ENCODE peak calls at places on chromosomes 13 and 19, in four cellular contexts. N, K, P and F are unnamed samples.

GRCh38 chr13:99367663-99368448 is 60.7 kb upstream of the GPR183 start:
- DNase-seq in N (no peak), K (no peak), P (no peak), F (no peak)

GRCh38 chr13:113935081-113935511 is 38.8 kb downstream of the C13orf46 start:
- DNase-seq in N (no peak), K (no peak), P (no peak), F (peak)

GRCh38 chr19:51001495-51001894 is at the start of gene KLK8:
- DNase-seq in N (no peak), K (no peak), P (no peak), F (no peak)

GRCh38 chr19:13146763-13147563 is 3.2 kb downstream of the STX10 start:
- DNase-seq in N (no peak), K (no peak), P (no peak), F (no peak)

GRCh38 chr19:37551123-37551993 is 43.2 kb downstream of the ZNF571 start:
- DNase-seq in N (peak), K (no peak), P (no peak), F (peak)

GRCh38 chr19:16367269-16367683 is 42.6 kb downstream of the KLF2 start:
- DNase-seq in N (no peak), K (peak), P (no peak), F (no peak)

GRCh38 chr13:40922437-40923040 is 96.6 kb downstream of the ELF1 start:
- DNase-seq in N (no peak), K (no peak), P (peak), F (peak)

GRCh38 chr19:18846862-18847515 is 15.2 kb downstream of the UPF1 start:
- DNase-seq in N (peak), K (no peak), P (peak), F (peak)

GRCh38 chr13:93708323-93709075 is 481.9 kb downstream of the GPC6 start:
- DNase-seq in N (no peak), K (no peak), P (no peak), F (no peak)

GRCh38 chr19:3275583-3276340 is 51.3 kb downstream of the CELF5 start:
- DNase-seq in N (peak), K (peak), P (peak), F (peak)

GRCh38 chr13:23767806-23768205 is 121.4 kb downstream of the MIPEP start:
- DNase-seq in N (no peak), K (no peak), P (no peak), F (no peak)

GRCh38 chr13:30030141-30030750 is 179.8 kb upstream of the UBL3 start:
- DNase-seq in N (no peak), K (no peak), P (no peak), F (no peak)

DNA sequence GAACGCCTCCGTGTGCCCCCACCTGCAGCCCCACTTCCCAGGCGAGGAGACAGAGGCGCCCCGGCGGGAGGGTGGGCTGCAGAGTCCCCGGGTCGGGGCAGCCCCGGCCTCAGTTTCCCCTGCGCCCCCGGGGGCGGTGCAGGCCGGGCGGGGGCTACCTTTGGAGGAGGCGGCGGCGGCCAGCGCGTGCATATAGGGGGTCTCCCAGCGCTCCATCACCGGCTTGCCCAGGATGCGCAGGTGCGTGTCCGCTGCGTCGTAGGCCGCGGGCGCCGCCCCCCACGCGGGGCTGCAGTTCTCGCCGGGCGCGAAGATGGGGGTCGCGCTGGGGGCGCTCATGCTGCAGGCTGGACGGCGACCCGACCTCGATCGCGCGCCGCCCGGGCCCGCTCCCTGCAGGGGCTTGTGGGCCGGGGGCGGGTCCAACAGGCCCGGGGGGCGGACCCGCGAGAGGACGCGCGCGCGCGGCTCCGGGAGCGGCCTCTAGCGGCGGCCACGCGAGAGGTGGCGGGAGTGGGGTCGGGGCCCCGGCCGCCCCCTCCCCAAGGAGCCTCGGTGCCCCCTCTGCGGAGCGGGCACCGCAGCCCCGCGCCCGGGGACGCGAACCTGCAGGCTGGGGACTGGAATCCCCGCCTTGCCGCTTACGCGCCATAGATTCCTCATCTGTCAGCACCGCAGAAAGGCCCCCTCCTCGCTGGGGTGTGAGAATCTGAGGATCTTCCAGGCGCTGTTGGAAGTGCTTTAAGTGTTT is at the start of gene GAMT:
- DNase-seq in N (peak), K (no peak), P (no peak), F (peak)
- TF ChIP-seq NR2C2 in N (peak), K (no peak), P (no peak), F (no peak)

GRCh38 chr13:70235565-70235964 is 127.3 kb upstream of the KLHL1 start:
- DNase-seq in N (no peak), K (no peak), P (no peak), F (no peak)

GRCh38 chr13:70237131-70237530 is 128.9 kb upstream of the KLHL1 start:
- DNase-seq in N (no peak), K (no peak), P (no peak), F (no peak)
- TF ChIP-seq NR2C2 in N (no peak), K (no peak), P (no peak), F (no peak)

DNA sequence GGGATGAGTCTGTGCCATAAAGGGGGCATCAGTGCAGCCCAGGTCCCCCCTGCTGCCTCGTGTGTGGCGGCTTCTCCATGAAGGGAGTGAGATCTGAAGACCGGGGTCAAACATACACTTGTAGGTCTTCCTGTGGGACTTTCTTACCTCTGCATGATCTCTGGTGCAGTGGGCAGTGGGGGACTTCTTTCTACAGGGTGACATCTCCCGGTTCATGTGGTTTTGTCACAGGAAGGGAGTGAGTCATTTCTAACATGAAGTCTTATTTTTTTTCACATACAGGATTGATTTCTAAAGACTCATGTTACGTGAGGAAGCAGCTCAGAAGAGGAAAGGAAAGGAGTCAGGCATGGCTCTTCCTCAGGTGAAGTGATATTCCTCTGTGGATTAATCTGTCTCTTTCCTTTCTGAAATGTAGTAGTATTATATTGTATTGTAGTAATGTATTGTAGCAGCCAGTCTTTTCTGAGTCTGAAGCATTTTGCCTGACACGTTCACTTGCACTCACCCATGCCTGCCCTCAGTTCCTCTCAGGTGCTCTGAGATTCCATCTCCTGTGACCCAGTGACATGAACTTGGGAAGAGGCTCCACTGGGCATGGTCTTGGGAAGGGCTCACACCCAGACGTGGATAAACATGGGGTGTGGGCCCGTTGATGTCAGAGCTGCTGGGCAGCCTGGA is 15.7 kb downstream of the ZNF808 start:
- DNase-seq in N (no peak), K (peak), P (no peak), F (no peak)
- TF ChIP-seq NR2C2 in N (no peak), K (no peak), P (no peak), F (no peak)

GRCh38 chr13:20160346-20161274 is at the start of gene GJA3:
- DNase-seq in N (peak), K (no peak), P (no peak), F (peak)
- TF ChIP-seq NR2C2 in N (no peak), K (no peak), P (no peak), F (no peak)